ENCODE peak calls at places on chromosomes 13 and 19, in four cellular contexts. One of them, this sample, is unnamed. For H3K9me3, the result is how much of the 10 kb centered on the place peaks cover.

GRCh38 chr13:87147076-87147475 is 524.1 kb upstream of the SLITRK5 start:
- DNase-seq in neural progenitor cell: no peak
- DNase-seq in cardiac muscle cell: no peak
- DNase-seq in K562: no peak
- DNase-seq in this sample: no peak

GRCh38 chr19:15905026-15905425 is 7.2 kb upstream of the CYP4F2 start:
- DNase-seq in neural progenitor cell: no peak
- DNase-seq in cardiac muscle cell: no peak
- DNase-seq in K562: no peak
- DNase-seq in this sample: no peak

GRCh38 chr19:33220735-33221134 is 4.9 kb downstream of the SLC7A10 start:
- DNase-seq in K562: no peak
- DNase-seq in cardiac muscle cell: no peak
- DNase-seq in neural progenitor cell: no peak
- DNase-seq in this sample: no peak

GRCh38 chr13:87130401-87130800 is 540.8 kb upstream of the SLITRK5 start:
- DNase-seq in neural progenitor cell: no peak
- DNase-seq in K562: no peak
- DNase-seq in cardiac muscle cell: no peak
- DNase-seq in this sample: no peak

GRCh38 chr19:19900124-19900523 is 622 bp upstream of the ZNF93 start:
- DNase-seq in neural progenitor cell: no peak
- DNase-seq in cardiac muscle cell: peak
- DNase-seq in K562: peak
- DNase-seq in this sample: no peak

GRCh38 chr19:1090731-1091543 is 4.2 kb downstream of the POLR2E start:
- DNase-seq in neural progenitor cell: no peak
- DNase-seq in cardiac muscle cell: no peak
- DNase-seq in K562: no peak
- DNase-seq in this sample: no peak

GRCh38 chr19:42129399-42130253 is 2.6 kb downstream of the POU2F2 start:
- DNase-seq in cardiac muscle cell: no peak
- DNase-seq in K562: no peak
- DNase-seq in neural progenitor cell: no peak
- DNase-seq in this sample: no peak

GRCh38 chr19:38869836-38870607 is 8.1 kb downstream of the RINL start:
- DNase-seq in cardiac muscle cell: peak
- DNase-seq in K562: no peak
- DNase-seq in neural progenitor cell: peak
- DNase-seq in this sample: peak

GRCh38 chr13:36157475-36157874 is 26.3 kb upstream of the DCLK1 start:
- DNase-seq in K562: no peak
- DNase-seq in neural progenitor cell: no peak
- DNase-seq in cardiac muscle cell: no peak
- DNase-seq in this sample: no peak

GRCh38 chr13:32277838-32278237 is 37.3 kb downstream of the ZAR1L start:
- DNase-seq in cardiac muscle cell: no peak
- DNase-seq in K562: no peak
- DNase-seq in neural progenitor cell: no peak
- DNase-seq in this sample: no peak

GRCh38 chr19:18514800-18515682 is 6.8 kb downstream of the ELL start:
- DNase-seq in cardiac muscle cell: peak
- DNase-seq in neural progenitor cell: no peak
- DNase-seq in K562: no peak
- DNase-seq in this sample: peak

GRCh38 chr19:52910648-52911047 is 12.6 kb downstream of the ZNF888 start:
- DNase-seq in K562: no peak
- DNase-seq in cardiac muscle cell: no peak
- DNase-seq in neural progenitor cell: no peak
- DNase-seq in this sample: no peak

GRCh38 chr13:110520431-110521295 is 40.9 kb downstream of the RAB20 start:
- DNase-seq in neural progenitor cell: no peak
- DNase-seq in K562: no peak
- DNase-seq in cardiac muscle cell: no peak
- DNase-seq in this sample: no peak

GRCh38 chr13:97107815-97108534 is 113.7 kb upstream of the OXGR1 start:
- DNase-seq in cardiac muscle cell: no peak
- DNase-seq in neural progenitor cell: no peak
- DNase-seq in K562: no peak
- DNase-seq in this sample: no peak

GRCh38 chr13:46094478-46094877 is 10.4 kb downstream of the CPB2 start:
- DNase-seq in cardiac muscle cell: no peak
- DNase-seq in K562: no peak
- DNase-seq in neural progenitor cell: no peak
- DNase-seq in this sample: no peak

GRCh38 chr19:46299004-46299509 is 2.2 kb downstream of the HIF3A start:
- DNase-seq in K562: no peak
- DNase-seq in neural progenitor cell: no peak
- DNase-seq in cardiac muscle cell: peak
- DNase-seq in this sample: no peak

GRCh38 chr19:45107621-45108170 is 14.7 kb downstream of the PPP1R37 start:
- DNase-seq in K562: no peak
- DNase-seq in neural progenitor cell: no peak
- DNase-seq in cardiac muscle cell: no peak
- DNase-seq in this sample: no peak

DNA sequence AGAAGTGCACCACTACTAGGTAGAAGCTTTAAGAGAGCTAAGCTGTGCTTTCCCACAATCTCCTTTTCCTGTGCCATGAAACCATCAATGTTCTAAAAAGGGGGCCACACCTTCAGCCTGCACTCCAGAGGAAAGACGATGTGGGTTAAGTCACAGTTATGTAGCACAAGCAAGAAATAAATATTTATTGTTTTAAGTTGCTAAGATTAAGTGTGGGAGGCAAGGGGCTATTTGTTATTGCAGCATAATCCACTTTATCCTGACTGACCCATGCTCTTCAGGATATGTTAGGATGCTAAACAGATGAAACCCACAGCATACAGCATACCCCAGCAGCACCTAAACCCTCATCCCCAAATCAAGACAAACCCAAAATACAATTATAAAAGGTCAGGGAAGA is 64.7 kb downstream of the MBD3L2B start:
- DNase-seq in neural progenitor cell: no peak
- DNase-seq in cardiac muscle cell: no peak
- DNase-seq in K562: no peak
- DNase-seq in this sample: no peak
- H3K9me3 ChIP-seq in neural progenitor cell: under half
- H3K9me3 ChIP-seq in cardiac muscle cell: under half
- H3K9me3 ChIP-seq in K562: under half
- H3K9me3 ChIP-seq in this sample: under half

GRCh38 chr13:26708007-26708297 is 52.6 kb downstream of the GPR12 start:
- DNase-seq in neural progenitor cell: no peak
- DNase-seq in cardiac muscle cell: no peak
- DNase-seq in K562: no peak
- DNase-seq in this sample: no peak

GRCh38 chr13:26709461-26709860 is 51.1 kb downstream of the GPR12 start:
- DNase-seq in neural progenitor cell: no peak
- DNase-seq in cardiac muscle cell: no peak
- DNase-seq in K562: no peak
- DNase-seq in this sample: no peak

GRCh38 chr13:26710166-26710565 is 50.4 kb downstream of the GPR12 start:
- DNase-seq in cardiac muscle cell: no peak
- DNase-seq in K562: no peak
- DNase-seq in neural progenitor cell: no peak
- DNase-seq in this sample: no peak

GRCh38 chr13:26706381-26706780 is 54.2 kb downstream of the GPR12 start:
- DNase-seq in cardiac muscle cell: no peak
- DNase-seq in K562: no peak
- DNase-seq in neural progenitor cell: no peak
- DNase-seq in this sample: no peak

GRCh38 chr13:26707122-26708006 is 53.2 kb downstream of the GPR12 start:
- DNase-seq in neural progenitor cell: peak
- DNase-seq in K562: peak
- DNase-seq in cardiac muscle cell: peak
- DNase-seq in this sample: no peak
- H3K9me3 ChIP-seq in neural progenitor cell: under half
- H3K9me3 ChIP-seq in K562: under half
- H3K9me3 ChIP-seq in cardiac muscle cell: under half
- H3K9me3 ChIP-seq in this sample: under half

DNA sequence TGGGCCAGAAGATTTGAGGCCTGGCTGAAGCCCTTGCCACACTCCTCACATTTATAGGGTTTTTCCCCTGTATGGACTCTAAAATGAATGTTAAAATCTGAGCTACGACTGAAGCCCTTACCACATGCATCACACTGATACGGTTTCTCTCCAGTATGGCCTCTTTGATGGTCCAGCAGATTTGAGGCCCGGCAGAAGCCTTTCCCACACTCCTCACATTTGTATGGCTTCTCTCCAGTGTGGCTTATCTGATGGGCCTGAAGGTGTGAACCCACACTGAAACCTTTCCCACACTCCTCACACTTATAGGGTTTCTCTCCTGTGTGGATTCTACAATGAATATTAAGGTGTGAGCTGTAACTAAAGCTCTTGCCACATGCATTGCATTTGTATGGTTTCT is 21.0 kb downstream of the ZNF45 start:
- DNase-seq in cardiac muscle cell: no peak
- DNase-seq in neural progenitor cell: no peak
- DNase-seq in K562: no peak
- DNase-seq in this sample: no peak
- H3K9me3 ChIP-seq in cardiac muscle cell: under half
- H3K9me3 ChIP-seq in neural progenitor cell: under half
- H3K9me3 ChIP-seq in K562: under half
- H3K9me3 ChIP-seq in this sample: under half

GRCh38 chr19:56404705-56405056 is 549 bp downstream of the ZNF583 start:
- DNase-seq in neural progenitor cell: no peak
- DNase-seq in cardiac muscle cell: no peak
- DNase-seq in K562: no peak
- DNase-seq in this sample: no peak
- H3K9me3 ChIP-seq in neural progenitor cell: under half
- H3K9me3 ChIP-seq in cardiac muscle cell: under half
- H3K9me3 ChIP-seq in K562: under half
- H3K9me3 ChIP-seq in this sample: under half

GRCh38 chr19:57552432-57552831 is 7.2 kb downstream of the ZNF550 start:
- DNase-seq in K562: no peak
- DNase-seq in cardiac muscle cell: no peak
- DNase-seq in neural progenitor cell: no peak
- DNase-seq in this sample: no peak
- H3K9me3 ChIP-seq in K562: under half
- H3K9me3 ChIP-seq in cardiac muscle cell: under half
- H3K9me3 ChIP-seq in neural progenitor cell: under half
- H3K9me3 ChIP-seq in this sample: under half

GRCh38 chr19:37127999-37128820 is 44.3 kb downstream of the ZNF585A start:
- DNase-seq in K562: no peak
- DNase-seq in cardiac muscle cell: no peak
- DNase-seq in neural progenitor cell: no peak
- DNase-seq in this sample: no peak
- H3K9me3 ChIP-seq in K562: under half
- H3K9me3 ChIP-seq in cardiac muscle cell: under half
- H3K9me3 ChIP-seq in neural progenitor cell: half or more
- H3K9me3 ChIP-seq in this sample: half or more

GRCh38 chr19:2846180-2846935 is 5.1 kb downstream of the ZNF555 start:
- DNase-seq in neural progenitor cell: no peak
- DNase-seq in cardiac muscle cell: no peak
- DNase-seq in K562: no peak
- DNase-seq in this sample: no peak

GRCh38 chr19:2850256-2850925 is 9.1 kb downstream of the ZNF555 start:
- DNase-seq in neural progenitor cell: no peak
- DNase-seq in cardiac muscle cell: no peak
- DNase-seq in K562: no peak
- DNase-seq in this sample: no peak

GRCh38 chr19:2847507-2847906 is 6.2 kb downstream of the ZNF555 start:
- DNase-seq in neural progenitor cell: no peak
- DNase-seq in cardiac muscle cell: no peak
- DNase-seq in K562: no peak
- DNase-seq in this sample: no peak

GRCh38 chr19:2845107-2845506 is 3.8 kb downstream of the ZNF555 start:
- DNase-seq in cardiac muscle cell: no peak
- DNase-seq in neural progenitor cell: no peak
- DNase-seq in K562: no peak
- DNase-seq in this sample: no peak

DNA sequence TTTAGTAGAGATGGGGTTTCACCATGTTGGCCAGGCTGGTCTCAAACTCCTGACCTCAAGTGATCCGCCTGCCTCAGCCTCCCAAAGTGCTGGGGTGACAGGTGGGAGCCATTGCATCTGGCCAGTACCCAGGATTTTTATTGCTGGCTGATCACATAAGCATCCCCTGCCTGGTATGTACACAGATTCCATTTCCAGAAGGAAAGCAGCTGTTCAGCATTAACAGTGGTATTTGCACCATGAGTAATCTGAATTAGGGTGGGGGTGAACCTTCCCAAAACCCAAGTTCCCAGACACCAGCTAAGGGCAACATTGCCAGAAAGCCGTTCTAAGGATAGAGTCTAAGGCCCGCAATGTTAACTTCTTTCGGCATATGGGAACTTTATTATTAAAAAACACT is 7.3 kb downstream of the ZNF555 start:
- DNase-seq in cardiac muscle cell: no peak
- DNase-seq in K562: no peak
- DNase-seq in neural progenitor cell: no peak
- DNase-seq in this sample: no peak
- H3K9me3 ChIP-seq in cardiac muscle cell: under half
- H3K9me3 ChIP-seq in K562: under half
- H3K9me3 ChIP-seq in neural progenitor cell: under half
- H3K9me3 ChIP-seq in this sample: under half

DNA sequence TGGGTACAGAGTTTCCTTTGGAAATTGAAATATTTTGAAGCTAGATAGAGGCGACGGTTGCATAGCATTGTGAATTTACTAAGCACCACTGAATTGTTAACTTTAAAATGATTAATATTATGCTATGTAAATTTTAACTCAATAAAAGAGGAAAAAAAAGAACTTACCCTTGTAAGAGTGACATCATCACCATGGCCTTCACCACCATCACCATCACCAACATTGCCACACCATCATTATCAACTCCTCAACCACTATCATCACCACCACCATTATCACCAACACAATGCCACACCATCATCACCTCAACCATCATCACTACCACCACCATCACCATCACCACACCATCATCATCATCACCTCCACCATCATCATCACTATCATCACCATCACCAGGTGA is 113.9 kb downstream of the TUBA3C start:
- DNase-seq in neural progenitor cell: no peak
- DNase-seq in K562: no peak
- DNase-seq in cardiac muscle cell: no peak
- DNase-seq in this sample: no peak
- H3K9me3 ChIP-seq in neural progenitor cell: under half
- H3K9me3 ChIP-seq in K562: under half
- H3K9me3 ChIP-seq in cardiac muscle cell: under half
- H3K9me3 ChIP-seq in this sample: under half

GRCh38 chr19:58047672-58048071 is 11.4 kb upstream of the ZNF135 start:
- DNase-seq in neural progenitor cell: no peak
- DNase-seq in K562: no peak
- DNase-seq in cardiac muscle cell: no peak
- DNase-seq in this sample: no peak
- H3K9me3 ChIP-seq in neural progenitor cell: under half
- H3K9me3 ChIP-seq in K562: under half
- H3K9me3 ChIP-seq in cardiac muscle cell: under half
- H3K9me3 ChIP-seq in this sample: under half